ENCODE peak calls at places on chromosomes 13 and 19, in eight cellular contexts. One of them, this sample, is unnamed.

GRCh38 chr19:2582984-2583956 is 107.3 kb downstream of the GADD45B start:
- DNase-seq in GM20000: no peak
- DNase-seq in neural progenitor cell: no peak
- DNase-seq in activated CD4-positive, alpha-beta T cell treated with anti-CD3 and anti-CD28 coated beads, Interleukin-2, amount 50 U/mL, for 1 hour: no peak
- DNase-seq in neural crest cell: no peak
- DNase-seq in stimulated activated CD8-positive, alpha-beta memory T cell treated with anti-CD3 and anti-CD28 coated beads, Interleukin-2, amount 100 ng/mL, for 48 hours: no peak
- DNase-seq in naive thymus-derived CD8-positive, alpha-beta T cell: no peak
- DNase-seq in cardiac muscle cell: no peak
- DNase-seq in this sample: no peak

GRCh38 chr19:10105241-10106099 is 692 bp upstream of the PPAN start:
- DNase-seq in GM20000: peak; percentile 78
- DNase-seq in neural crest cell: no peak
- DNase-seq in naive thymus-derived CD8-positive, alpha-beta T cell: no peak
- DNase-seq in stimulated activated CD8-positive, alpha-beta memory T cell treated with anti-CD3 and anti-CD28 coated beads, Interleukin-2, amount 100 ng/mL, for 48 hours: peak; percentile 75
- DNase-seq in cardiac muscle cell: no peak
- DNase-seq in activated CD4-positive, alpha-beta T cell treated with anti-CD3 and anti-CD28 coated beads, Interleukin-2, amount 50 U/mL, for 1 hour: peak; percentile 70
- DNase-seq in neural progenitor cell: no peak
- DNase-seq in this sample: no peak

GRCh38 chr13:114090476-114090875 is 41.9 kb downstream of the RASA3 start:
- DNase-seq in naive thymus-derived CD8-positive, alpha-beta T cell: no peak
- DNase-seq in neural progenitor cell: no peak
- DNase-seq in stimulated activated CD8-positive, alpha-beta memory T cell treated with anti-CD3 and anti-CD28 coated beads, Interleukin-2, amount 100 ng/mL, for 48 hours: no peak
- DNase-seq in neural crest cell: no peak
- DNase-seq in activated CD4-positive, alpha-beta T cell treated with anti-CD3 and anti-CD28 coated beads, Interleukin-2, amount 50 U/mL, for 1 hour: no peak
- DNase-seq in cardiac muscle cell: no peak
- DNase-seq in GM20000: no peak
- DNase-seq in this sample: no peak

GRCh38 chr13:81142306-81142999 is 801.5 kb upstream of the SPRY2 start:
- DNase-seq in stimulated activated CD8-positive, alpha-beta memory T cell treated with anti-CD3 and anti-CD28 coated beads, Interleukin-2, amount 100 ng/mL, for 48 hours: no peak
- DNase-seq in neural progenitor cell: no peak
- DNase-seq in naive thymus-derived CD8-positive, alpha-beta T cell: no peak
- DNase-seq in activated CD4-positive, alpha-beta T cell treated with anti-CD3 and anti-CD28 coated beads, Interleukin-2, amount 50 U/mL, for 1 hour: no peak
- DNase-seq in neural crest cell: no peak
- DNase-seq in cardiac muscle cell: no peak
- DNase-seq in GM20000: no peak
- DNase-seq in this sample: no peak

GRCh38 chr13:35388456-35388855 is 88.0 kb downstream of the MAB21L1 start:
- DNase-seq in stimulated activated CD8-positive, alpha-beta memory T cell treated with anti-CD3 and anti-CD28 coated beads, Interleukin-2, amount 100 ng/mL, for 48 hours: no peak
- DNase-seq in naive thymus-derived CD8-positive, alpha-beta T cell: no peak
- DNase-seq in GM20000: no peak
- DNase-seq in neural crest cell: no peak
- DNase-seq in activated CD4-positive, alpha-beta T cell treated with anti-CD3 and anti-CD28 coated beads, Interleukin-2, amount 50 U/mL, for 1 hour: no peak
- DNase-seq in neural progenitor cell: no peak
- DNase-seq in cardiac muscle cell: peak; percentile 3
- DNase-seq in this sample: no peak

GRCh38 chr13:75838366-75839017 is 202.4 kb downstream of the LMO7 start:
- DNase-seq in neural crest cell: no peak
- DNase-seq in naive thymus-derived CD8-positive, alpha-beta T cell: no peak
- DNase-seq in GM20000: no peak
- DNase-seq in neural progenitor cell: no peak
- DNase-seq in cardiac muscle cell: no peak
- DNase-seq in activated CD4-positive, alpha-beta T cell treated with anti-CD3 and anti-CD28 coated beads, Interleukin-2, amount 50 U/mL, for 1 hour: no peak
- DNase-seq in stimulated activated CD8-positive, alpha-beta memory T cell treated with anti-CD3 and anti-CD28 coated beads, Interleukin-2, amount 100 ng/mL, for 48 hours: no peak
- DNase-seq in this sample: no peak

GRCh38 chr19:54282706-54283105 is 1.8 kb upstream of the LILRB2 start:
- DNase-seq in neural crest cell: no peak
- DNase-seq in neural progenitor cell: no peak
- DNase-seq in stimulated activated CD8-positive, alpha-beta memory T cell treated with anti-CD3 and anti-CD28 coated beads, Interleukin-2, amount 100 ng/mL, for 48 hours: no peak
- DNase-seq in activated CD4-positive, alpha-beta T cell treated with anti-CD3 and anti-CD28 coated beads, Interleukin-2, amount 50 U/mL, for 1 hour: no peak
- DNase-seq in cardiac muscle cell: no peak
- DNase-seq in GM20000: no peak
- DNase-seq in naive thymus-derived CD8-positive, alpha-beta T cell: no peak
- DNase-seq in this sample: no peak

GRCh38 chr13:105990256-105990958 is 545.1 kb downstream of the EFNB2 start:
- DNase-seq in neural crest cell: no peak
- DNase-seq in stimulated activated CD8-positive, alpha-beta memory T cell treated with anti-CD3 and anti-CD28 coated beads, Interleukin-2, amount 100 ng/mL, for 48 hours: no peak
- DNase-seq in activated CD4-positive, alpha-beta T cell treated with anti-CD3 and anti-CD28 coated beads, Interleukin-2, amount 50 U/mL, for 1 hour: no peak
- DNase-seq in naive thymus-derived CD8-positive, alpha-beta T cell: no peak
- DNase-seq in cardiac muscle cell: no peak
- DNase-seq in neural progenitor cell: no peak
- DNase-seq in GM20000: no peak
- DNase-seq in this sample: no peak

This sample was measured in DND-41.